ENCODE peak calls at places on chromosomes 2 and 18, in seven cellular contexts. G is mesenchymal stem cell, J is H1, O is H9, Q is mesendoderm, T is IMR-90, Y is neuronal stem cell. X is an unnamed sample.

GRCh38 chr2:168790226-168790902 is 12.1 kb upstream of the NOSTRIN start:
- DNase-seq in O (no peak), G (no peak), Y (no peak), J (no peak), T (no peak), Q (no peak), X (no peak)

GRCh38 chr18:61766266-61766884 is 126.4 kb downstream of the RNF152 start:
- DNase-seq in O (no peak), Q (no peak), Y (no peak), J (no peak), G (no peak), T (no peak), X (no peak)

GRCh38 chr2:12951657-12951973 is 234.9 kb downstream of the TRIB2 start:
- DNase-seq in Y (no peak), G (no peak), Q (no peak), T (no peak), O (no peak), J (no peak), X (no peak)

GRCh38 chr2:191165190-191165643 is 14.4 kb upstream of the STAT4 start:
- DNase-seq in G (peak; percentile 70), T (peak; percentile 72), O (no peak), Q (peak; percentile 63), Y (peak; percentile 35), J (no peak), X (peak; percentile 81)

GRCh38 chr2:3870997-3871396 is 167.6 kb downstream of the DCDC2C start:
- DNase-seq in Y (no peak), Q (no peak), T (no peak), G (no peak), J (no peak), O (no peak), X (no peak)

GRCh38 chr2:110219496-110220192 is 7.3 kb upstream of the MTLN start:
- DNase-seq in J (no peak), Q (no peak), O (no peak), Y (no peak), T (peak; percentile 48), G (peak; percentile 49), X (no peak)

GRCh38 chr2:97868986-97869721 is 126.6 kb downstream of the TMEM131 start:
- DNase-seq in T (peak; percentile 94), Q (peak; percentile 90), Y (peak; percentile 9), G (peak; percentile 98), O (peak; percentile 46), J (no peak), X (peak; percentile 80)

GRCh38 chr2:105449083-105449482 is 50.2 kb upstream of the FHL2 start:
- DNase-seq in O (no peak), T (no peak), G (no peak), J (no peak), Y (no peak), Q (no peak), X (no peak)

GRCh38 chr18:29377346-29377745 is 1200.4 kb upstream of the CDH2 start:
- DNase-seq in Y (no peak), J (no peak), T (no peak), G (no peak), Q (no peak), O (no peak), X (no peak)

GRCh38 chr2:16281451-16282330 is 341.3 kb downstream of the MYCN start:
- DNase-seq in J (peak; percentile 27), G (peak; percentile 1), O (peak; percentile 74), T (no peak), Y (no peak), Q (peak; percentile 80), X (no peak)

GRCh38 chr18:63155169-63155852 is 164.3 kb downstream of the BCL2 start:
- DNase-seq in Y (peak; percentile 41), J (peak; percentile 50), G (peak; percentile 5), T (no peak), Q (peak; percentile 86), O (peak; percentile 91), X (peak; percentile 86)

GRCh38 chr2:240626531-240627300 is 1.4 kb downstream of the GPR35 start:
- DNase-seq in T (no peak), Q (no peak), O (peak; percentile 29), J (no peak), Y (no peak), G (no peak), X (no peak)

GRCh38 chr18:79876497-79876896 is 75.0 kb downstream of the SLC66A2 start:
- DNase-seq in Q (no peak), Y (no peak), T (no peak), O (peak; percentile 22), G (no peak), J (no peak), X (no peak)

GRCh38 chr2:120810639-120811038 is 75.0 kb downstream of the GLI2 start:
- DNase-seq in T (no peak), J (no peak), Y (no peak), G (no peak), Q (no peak), O (no peak), X (no peak)

GRCh38 chr2:182088681-182089333 is 103.2 kb downstream of the PPP1R1C start:
- DNase-seq in G (no peak), T (peak; percentile 45), Q (no peak), J (no peak), Y (no peak), O (no peak), X (no peak)

GRCh38 chr2:199901942-199902341 is 9.2 kb upstream of the C2orf69 start:
- DNase-seq in O (no peak), Y (no peak), Q (no peak), G (no peak), T (no peak), J (no peak), X (no peak)

GRCh38 chr2:112803691-112804521 is 19.6 kb upstream of the IL1A start:
- DNase-seq in G (peak; percentile 93), T (peak; percentile 94), O (no peak), Q (no peak), Y (no peak), J (no peak), X (peak; percentile 90)

GRCh38 chr2:203623616-203624015 is 82.8 kb upstream of the CD28 start:
- DNase-seq in O (no peak), G (peak; percentile 63), J (no peak), T (peak; percentile 27), Q (no peak), Y (no peak), X (peak; percentile 59)

GRCh38 chr2:34547340-34547739 is 948.2 kb upstream of the FAM98A start:
- DNase-seq in G (no peak), J (no peak), Y (no peak), Q (peak; percentile 13), T (no peak), O (peak; percentile 33), X (no peak)

GRCh38 chr2:219111375-219112069 is 49.1 kb downstream of the NHEJ1 start:
- DNase-seq in O (no peak), J (no peak), T (no peak), Y (no peak), G (no peak), Q (no peak), X (no peak)

GRCh38 chr2:43518182-43518581 is 77.7 kb downstream of the THADA start:
- DNase-seq in T (peak; percentile 42), J (no peak), G (no peak), Q (no peak), O (no peak), Y (no peak), X (no peak)

GRCh38 chr2:235232474-235233435 is 261.1 kb upstream of the AGAP1 start:
- DNase-seq in T (no peak), G (no peak), J (no peak), Y (no peak), Q (no peak), O (no peak), X (no peak)

GRCh38 chr2:235235977-235236767 is 257.7 kb upstream of the AGAP1 start:
- DNase-seq in J (no peak), Y (no peak), T (no peak), Q (no peak), O (no peak), G (no peak), X (peak; percentile 10)

GRCh38 chr2:235240574-235240973 is 253.3 kb upstream of the AGAP1 start:
- DNase-seq in T (no peak), Y (no peak), G (no peak), Q (no peak), J (no peak), O (no peak), X (no peak)

GRCh38 chr2:235234711-235235110 is 259.1 kb upstream of the AGAP1 start:
- DNase-seq in T (peak; percentile 22), J (no peak), O (no peak), Q (no peak), Y (no peak), G (peak; percentile 8), X (no peak)

DNA sequence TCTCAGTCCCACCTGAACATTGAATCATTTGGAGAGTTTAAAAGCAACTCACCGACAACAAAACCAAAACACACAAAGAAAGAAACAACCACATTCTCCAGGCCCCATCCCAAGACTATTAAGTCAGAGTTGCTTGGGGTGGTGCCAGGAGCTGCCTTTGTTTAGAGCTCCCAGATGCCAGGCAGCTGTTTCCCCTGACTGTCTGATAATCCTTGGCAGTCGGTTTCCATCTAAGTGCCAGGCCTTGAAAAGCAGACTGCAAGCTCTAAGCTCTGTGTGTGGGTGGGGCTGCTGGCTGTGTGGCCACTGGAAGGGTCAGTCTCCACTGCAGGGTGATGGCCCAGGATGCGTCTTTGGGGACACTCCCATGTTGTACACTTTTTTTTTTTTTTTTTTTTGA is 255.3 kb upstream of the AGAP1 start:
- DNase-seq in Y (no peak), Q (no peak), J (no peak), O (no peak), G (peak; percentile 60), T (peak; percentile 46), X (no peak)
- H3K4ac ChIP-seq in Y (no peak overlapping the region), Q (no peak overlapping the region), J (no peak overlapping the region), O (no peak overlapping the region), G (no peak overlapping the region), T (no peak overlapping the region), X (no peak overlapping the region)

GRCh38 chr2:37631698-37632097 is 39.7 kb downstream of the CDC42EP3 start:
- DNase-seq in Y (no peak), T (no peak), G (no peak), Q (no peak), J (no peak), O (no peak), X (no peak)
- H3K4ac ChIP-seq in Y (no peak overlapping the region), T (no peak overlapping the region), G (no peak overlapping the region), Q (no peak overlapping the region), J (no peak overlapping the region), O (no peak overlapping the region), X (no peak overlapping the region)

DNA sequence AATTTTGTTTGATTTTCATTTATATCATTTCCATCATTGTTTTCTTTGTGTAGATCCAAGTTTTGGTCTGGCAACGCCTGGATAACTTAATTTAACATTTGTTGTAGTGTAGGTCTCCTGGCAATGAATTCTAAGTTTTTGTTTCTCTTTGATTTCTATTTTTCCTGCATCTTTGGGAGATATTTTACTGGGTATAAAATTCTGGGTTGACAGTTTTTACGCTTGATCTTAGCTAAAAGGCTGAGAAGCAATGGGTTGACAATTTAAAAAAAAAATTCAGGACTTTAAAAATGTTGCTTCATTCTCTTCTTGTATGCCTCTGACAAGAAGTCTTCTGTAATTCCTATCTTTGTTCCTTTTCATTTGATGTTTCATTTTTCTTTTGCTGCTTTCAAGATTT is 8.6 kb downstream of the LYPD6B start:
- DNase-seq in G (no peak), T (no peak), Q (no peak), J (no peak), Y (no peak), O (no peak), X (no peak)
- H3K4ac ChIP-seq in G (no peak overlapping the region), T (no peak overlapping the region), Q (no peak overlapping the region), J (no peak overlapping the region), Y (no peak overlapping the region), O (no peak overlapping the region), X (no peak overlapping the region)

DNA sequence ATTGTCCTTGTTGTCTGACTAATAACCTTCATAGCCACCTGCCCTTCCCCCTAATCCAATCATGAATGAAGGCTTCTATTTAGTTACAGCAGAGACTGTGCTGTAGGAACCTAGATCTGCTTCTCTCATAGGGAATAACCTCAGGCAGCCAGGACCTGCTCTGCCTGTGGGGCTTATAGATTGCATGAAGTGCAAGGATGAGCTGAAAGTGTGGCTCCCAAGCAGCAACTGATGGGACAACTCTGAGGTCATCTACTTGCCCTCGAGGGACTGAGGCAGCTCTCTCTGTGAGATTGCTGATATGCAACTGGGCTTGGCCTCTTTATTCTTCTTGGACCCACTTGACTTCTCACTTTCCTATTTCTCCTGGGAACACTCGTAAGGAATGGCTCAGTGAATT is 23.8 kb upstream of the SLC38A11 start:
- DNase-seq in T (no peak), Q (peak; percentile 43), Y (no peak), J (no peak), G (no peak), O (no peak), X (peak; percentile 41)
- H3K4ac ChIP-seq in T (peak overlapping the region; percentile 13), Q (no peak overlapping the region), Y (no peak overlapping the region), J (no peak overlapping the region), G (no peak overlapping the region), O (no peak overlapping the region), X (no peak overlapping the region)